ENCODE peak calls at places on chromosomes 3 and 15, in seven cellular contexts. D, L, K, V, P, J and E are unnamed samples.

GRCh38 chr3:78846688-78847087 is 921.1 kb downstream of the ROBO1 start:
- DNase-seq in J (peak), D (no peak), V (no peak), K (no peak), P (no peak), L (no peak), E (no peak)

GRCh38 chr3:40116478-40117162 is 192.9 kb upstream of the EIF1B start:
- DNase-seq in K (no peak), J (peak), V (no peak), L (no peak), P (no peak), D (no peak), E (no peak)

GRCh38 chr3:127408684-127409420 is 121.0 kb upstream of the PRR20G start:
- DNase-seq in K (no peak), D (no peak), J (no peak), L (no peak), P (no peak), V (no peak), E (no peak)

GRCh38 chr3:66153961-66154923 is 66.6 kb upstream of the SLC25A26 start:
- DNase-seq in J (peak), K (no peak), P (no peak), D (no peak), L (no peak), V (no peak), E (no peak)

GRCh38 chr3:123113889-123114450 is 47.1 kb downstream of the PDIA5 start:
- DNase-seq in J (no peak), D (no peak), L (no peak), P (no peak), V (no peak), K (peak), E (no peak)

GRCh38 chr3:42745776-42746454 is 27.1 kb downstream of the CCDC13 start:
- DNase-seq in V (no peak), J (no peak), K (peak), P (no peak), D (no peak), L (no peak), E (no peak)

GRCh38 chr15:83282859-83283812 is 1.3 kb downstream of the BNC1 start:
- DNase-seq in K (peak), L (no peak), P (no peak), D (no peak), J (peak), V (no peak), E (no peak)

GRCh38 chr15:67832965-67833503 is 6.8 kb downstream of the RNU6-1 start:
- DNase-seq in V (no peak), J (no peak), D (no peak), K (peak), P (no peak), L (no peak), E (no peak)

GRCh38 chr3:172096881-172097420 is 57.6 kb downstream of the FNDC3B start:
- DNase-seq in J (peak), D (no peak), K (no peak), V (no peak), L (no peak), P (no peak), E (peak)

GRCh38 chr15:62844564-62845235 is 197.8 kb upstream of the TPM1 start:
- DNase-seq in L (no peak), J (no peak), V (no peak), P (no peak), K (no peak), D (no peak), E (no peak)

GRCh38 chr3:79517766-79518413 is 249.9 kb downstream of the ROBO1 start:
- DNase-seq in P (no peak), K (peak), J (peak), V (no peak), D (no peak), L (no peak), E (no peak)

GRCh38 chr15:83694030-83694429 is 40.1 kb downstream of the ADAMTSL3 start:
- DNase-seq in J (peak), K (no peak), V (no peak), D (no peak), L (no peak), P (no peak), E (no peak)

GRCh38 chr3:129481783-129482332 is 41.8 kb downstream of the IFT122 start:
- DNase-seq in D (peak), P (no peak), J (peak), V (peak), K (no peak), L (peak), E (no peak)

GRCh38 chr15:87722941-87723691 is 533.4 kb downstream of the NTRK3 start:
- DNase-seq in P (no peak), K (no peak), L (no peak), V (no peak), J (no peak), D (no peak), E (no peak)

GRCh38 chr3:23079976-23080375 is 123.2 kb upstream of the UBE2E2 start:
- DNase-seq in K (no peak), V (no peak), D (no peak), L (no peak), P (no peak), J (peak), E (no peak)

GRCh38 chr3:31288641-31289100 is 244.1 kb upstream of the STT3B start:
- DNase-seq in J (peak), V (peak), P (no peak), K (peak), D (no peak), L (peak), E (peak)

GRCh38 chr15:39896101-39896500 is 24.0 kb downstream of the GPR176 start:
- DNase-seq in K (no peak), D (no peak), J (no peak), P (no peak), V (no peak), L (no peak), E (no peak)

GRCh38 chr15:49199666-49200065 is 29.6 kb downstream of the GALK2 start:
- DNase-seq in K (no peak), J (peak), L (no peak), P (no peak), D (no peak), V (no peak), E (no peak)

GRCh38 chr3:135927170-135927569 is 38.4 kb upstream of the PPP2R3A start:
- DNase-seq in P (no peak), K (no peak), D (no peak), J (no peak), V (no peak), L (no peak), E (no peak)